ENCODE peak calls at places on chromosomes 11 and 22, in eight cellular contexts. One of them, this sample, is unnamed.

GRCh38 chr22:37325024-37325395 is 42.7 kb downstream of the CYTH4 start:
- DNase-seq in HS-5: no peak
- DNase-seq in head of caudate nucleus: no peak
- DNase-seq in iPS-NIHi11: no peak
- DNase-seq in endothelial cell: no peak
- DNase-seq in mucosa of gallbladder: no peak
- DNase-seq in stimulated activated CD8-positive, alpha-beta memory T cell treated with anti-CD3 and anti-CD28 coated beads, Interleukin-15, amount 100 ng/mL, for 24 hours: no peak
- DNase-seq in globus pallidus: no peak
- DNase-seq in this sample: no peak

GRCh38 chr11:33753304-33753703 is 17.1 kb upstream of the CD59 start:
- DNase-seq in HS-5: no peak
- DNase-seq in head of caudate nucleus: no peak
- DNase-seq in iPS-NIHi11: no peak
- DNase-seq in endothelial cell: no peak
- DNase-seq in mucosa of gallbladder: no peak
- DNase-seq in stimulated activated CD8-positive, alpha-beta memory T cell treated with anti-CD3 and anti-CD28 coated beads, Interleukin-15, amount 100 ng/mL, for 24 hours: no peak
- DNase-seq in globus pallidus: no peak
- DNase-seq in this sample: no peak

GRCh38 chr11:71147331-71147730 is 105.0 kb downstream of the SHANK2 start:
- DNase-seq in HS-5: no peak
- DNase-seq in head of caudate nucleus: no peak
- DNase-seq in iPS-NIHi11: no peak
- DNase-seq in endothelial cell: no peak
- DNase-seq in mucosa of gallbladder: no peak
- DNase-seq in stimulated activated CD8-positive, alpha-beta memory T cell treated with anti-CD3 and anti-CD28 coated beads, Interleukin-15, amount 100 ng/mL, for 24 hours: no peak
- DNase-seq in globus pallidus: no peak
- DNase-seq in this sample: no peak

GRCh38 chr11:123742334-123742733 is 874 bp upstream of the ZNF202 start:
- DNase-seq in HS-5: no peak
- DNase-seq in head of caudate nucleus: no peak
- DNase-seq in iPS-NIHi11: peak
- DNase-seq in endothelial cell: peak
- DNase-seq in mucosa of gallbladder: no peak
- DNase-seq in stimulated activated CD8-positive, alpha-beta memory T cell treated with anti-CD3 and anti-CD28 coated beads, Interleukin-15, amount 100 ng/mL, for 24 hours: no peak
- DNase-seq in globus pallidus: no peak
- DNase-seq in this sample: no peak

GRCh38 chr22:32206774-32207758 is 2.2 kb upstream of the RFPL2 start:
- DNase-seq in HS-5: no peak
- DNase-seq in head of caudate nucleus: peak
- DNase-seq in iPS-NIHi11: peak
- DNase-seq in endothelial cell: peak
- DNase-seq in mucosa of gallbladder: peak
- DNase-seq in stimulated activated CD8-positive, alpha-beta memory T cell treated with anti-CD3 and anti-CD28 coated beads, Interleukin-15, amount 100 ng/mL, for 24 hours: no peak
- DNase-seq in globus pallidus: no peak
- DNase-seq in this sample: peak

GRCh38 chr11:2704896-2705606 is 5.3 kb upstream of the KCNQ1OT1 start:
- DNase-seq in HS-5: no peak
- DNase-seq in head of caudate nucleus: no peak
- DNase-seq in iPS-NIHi11: no peak
- DNase-seq in endothelial cell: no peak
- DNase-seq in mucosa of gallbladder: no peak
- DNase-seq in stimulated activated CD8-positive, alpha-beta memory T cell treated with anti-CD3 and anti-CD28 coated beads, Interleukin-15, amount 100 ng/mL, for 24 hours: no peak
- DNase-seq in globus pallidus: no peak
- DNase-seq in this sample: no peak

GRCh38 chr22:45903355-45904149 is 73.4 kb downstream of the WNT7B start:
- DNase-seq in HS-5: no peak
- DNase-seq in head of caudate nucleus: no peak
- DNase-seq in iPS-NIHi11: no peak
- DNase-seq in endothelial cell: no peak
- DNase-seq in mucosa of gallbladder: no peak
- DNase-seq in stimulated activated CD8-positive, alpha-beta memory T cell treated with anti-CD3 and anti-CD28 coated beads, Interleukin-15, amount 100 ng/mL, for 24 hours: no peak
- DNase-seq in globus pallidus: no peak
- DNase-seq in this sample: no peak

GRCh38 chr11:17550455-17551346 is 3.6 kb downstream of the OTOG start:
- DNase-seq in HS-5: peak
- DNase-seq in head of caudate nucleus: no peak
- DNase-seq in iPS-NIHi11: no peak
- DNase-seq in endothelial cell: no peak
- DNase-seq in mucosa of gallbladder: no peak
- DNase-seq in stimulated activated CD8-positive, alpha-beta memory T cell treated with anti-CD3 and anti-CD28 coated beads, Interleukin-15, amount 100 ng/mL, for 24 hours: no peak
- DNase-seq in globus pallidus: no peak
- DNase-seq in this sample: no peak

GRCh38 chr22:22431271-22432220 is 77.0 kb downstream of the ZNF280B start:
- DNase-seq in HS-5: peak
- DNase-seq in head of caudate nucleus: peak
- DNase-seq in iPS-NIHi11: peak
- DNase-seq in endothelial cell: peak
- DNase-seq in mucosa of gallbladder: peak
- DNase-seq in stimulated activated CD8-positive, alpha-beta memory T cell treated with anti-CD3 and anti-CD28 coated beads, Interleukin-15, amount 100 ng/mL, for 24 hours: peak
- DNase-seq in globus pallidus: peak
- DNase-seq in this sample: peak